ENCODE peak calls at places on chromosome 1, in nine cellular contexts. One of them, this sample, is unnamed.

GRCh38 chr1:150076985-150077384 is 9.4 kb downstream of the VPS45 start:
- DNase-seq in GM20000: no peak
- DNase-seq in cardiac fibroblast: no peak
- DNase-seq in T-helper 1 cell: no peak
- DNase-seq in putamen: no peak
- DNase-seq in SJSA1: no peak
- DNase-seq in fibroblast of the aortic adventitia: no peak
- DNase-seq in stimulated activated CD8-positive, alpha-beta memory T cell treated with anti-CD3 and anti-CD28 coated beads, Interleukin-12 subunit alpha, Interleukin-12 subunit beta, amount 100 ng/mL, for 4 hours: no peak
- DNase-seq in GM12891: no peak
- DNase-seq in this sample: no peak

GRCh38 chr1:28257736-28258135 is 1.6 kb upstream of the SESN2 start:
- DNase-seq in GM20000: no peak
- DNase-seq in cardiac fibroblast: no peak
- DNase-seq in T-helper 1 cell: no peak
- DNase-seq in putamen: no peak
- DNase-seq in SJSA1: no peak
- DNase-seq in fibroblast of the aortic adventitia: no peak
- DNase-seq in stimulated activated CD8-positive, alpha-beta memory T cell treated with anti-CD3 and anti-CD28 coated beads, Interleukin-12 subunit alpha, Interleukin-12 subunit beta, amount 100 ng/mL, for 4 hours: no peak
- DNase-seq in GM12891: no peak
- DNase-seq in this sample: no peak

GRCh38 chr1:47551971-47552528 is 114.2 kb downstream of the FOXD2 start:
- DNase-seq in GM20000: no peak
- DNase-seq in cardiac fibroblast: no peak
- DNase-seq in T-helper 1 cell: no peak
- DNase-seq in putamen: no peak
- DNase-seq in SJSA1: no peak
- DNase-seq in fibroblast of the aortic adventitia: no peak
- DNase-seq in stimulated activated CD8-positive, alpha-beta memory T cell treated with anti-CD3 and anti-CD28 coated beads, Interleukin-12 subunit alpha, Interleukin-12 subunit beta, amount 100 ng/mL, for 4 hours: no peak
- DNase-seq in GM12891: no peak
- DNase-seq in this sample: no peak

GRCh38 chr1:75615664-75616435 is 4.9 kb upstream of the SLC44A5 start:
- DNase-seq in GM20000: peak; percentile 54
- DNase-seq in cardiac fibroblast: peak; percentile 51
- DNase-seq in T-helper 1 cell: no peak
- DNase-seq in putamen: peak; percentile 6
- DNase-seq in SJSA1: peak; percentile 41
- DNase-seq in fibroblast of the aortic adventitia: peak; percentile 19
- DNase-seq in stimulated activated CD8-positive, alpha-beta memory T cell treated with anti-CD3 and anti-CD28 coated beads, Interleukin-12 subunit alpha, Interleukin-12 subunit beta, amount 100 ng/mL, for 4 hours: no peak
- DNase-seq in GM12891: peak; percentile 46
- DNase-seq in this sample: peak; percentile 35

GRCh38 chr1:198764748-198765147 is 125.9 kb downstream of the PTPRC start:
- DNase-seq in GM20000: peak; percentile 7
- DNase-seq in cardiac fibroblast: no peak
- DNase-seq in T-helper 1 cell: no peak
- DNase-seq in putamen: no peak
- DNase-seq in SJSA1: no peak
- DNase-seq in fibroblast of the aortic adventitia: peak; percentile 20
- DNase-seq in stimulated activated CD8-positive, alpha-beta memory T cell treated with anti-CD3 and anti-CD28 coated beads, Interleukin-12 subunit alpha, Interleukin-12 subunit beta, amount 100 ng/mL, for 4 hours: no peak
- DNase-seq in GM12891: no peak
- DNase-seq in this sample: no peak

GRCh38 chr1:94949681-94950661 is 23.1 kb upstream of the CNN3 start:
- DNase-seq in GM20000: no peak
- DNase-seq in cardiac fibroblast: peak; percentile 52
- DNase-seq in T-helper 1 cell: no peak
- DNase-seq in putamen: no peak
- DNase-seq in SJSA1: peak; percentile 57
- DNase-seq in fibroblast of the aortic adventitia: peak; percentile 59
- DNase-seq in stimulated activated CD8-positive, alpha-beta memory T cell treated with anti-CD3 and anti-CD28 coated beads, Interleukin-12 subunit alpha, Interleukin-12 subunit beta, amount 100 ng/mL, for 4 hours: no peak
- DNase-seq in GM12891: no peak
- DNase-seq in this sample: no peak

GRCh38 chr1:59212715-59213114 is 84.2 kb upstream of the FGGY start:
- DNase-seq in GM20000: no peak
- DNase-seq in cardiac fibroblast: no peak
- DNase-seq in T-helper 1 cell: no peak
- DNase-seq in putamen: no peak
- DNase-seq in SJSA1: no peak
- DNase-seq in fibroblast of the aortic adventitia: no peak
- DNase-seq in stimulated activated CD8-positive, alpha-beta memory T cell treated with anti-CD3 and anti-CD28 coated beads, Interleukin-12 subunit alpha, Interleukin-12 subunit beta, amount 100 ng/mL, for 4 hours: no peak
- DNase-seq in GM12891: no peak
- DNase-seq in this sample: no peak

GRCh38 chr1:113074237-113074636 is 1.2 kb downstream of the LRIG2 start:
- DNase-seq in GM20000: no peak
- DNase-seq in cardiac fibroblast: no peak
- DNase-seq in T-helper 1 cell: no peak
- DNase-seq in putamen: no peak
- DNase-seq in SJSA1: no peak
- DNase-seq in fibroblast of the aortic adventitia: peak; percentile 16
- DNase-seq in stimulated activated CD8-positive, alpha-beta memory T cell treated with anti-CD3 and anti-CD28 coated beads, Interleukin-12 subunit alpha, Interleukin-12 subunit beta, amount 100 ng/mL, for 4 hours: no peak
- DNase-seq in GM12891: no peak
- DNase-seq in this sample: peak; percentile 40

GRCh38 chr1:40384413-40384762 is 10.9 kb downstream of the SMAP2 start:
- DNase-seq in GM20000: no peak
- DNase-seq in cardiac fibroblast: peak; percentile 30
- DNase-seq in T-helper 1 cell: no peak
- DNase-seq in putamen: no peak
- DNase-seq in SJSA1: no peak
- DNase-seq in fibroblast of the aortic adventitia: peak; percentile 8
- DNase-seq in stimulated activated CD8-positive, alpha-beta memory T cell treated with anti-CD3 and anti-CD28 coated beads, Interleukin-12 subunit alpha, Interleukin-12 subunit beta, amount 100 ng/mL, for 4 hours: no peak
- DNase-seq in GM12891: no peak
- DNase-seq in this sample: no peak

GRCh38 chr1:225635649-225636048 is 17.3 kb downstream of the ENAH start:
- DNase-seq in GM20000: no peak
- DNase-seq in cardiac fibroblast: peak; percentile 55
- DNase-seq in T-helper 1 cell: no peak
- DNase-seq in putamen: no peak
- DNase-seq in SJSA1: no peak
- DNase-seq in fibroblast of the aortic adventitia: peak; percentile 59
- DNase-seq in stimulated activated CD8-positive, alpha-beta memory T cell treated with anti-CD3 and anti-CD28 coated beads, Interleukin-12 subunit alpha, Interleukin-12 subunit beta, amount 100 ng/mL, for 4 hours: no peak
- DNase-seq in GM12891: no peak
- DNase-seq in this sample: no peak

GRCh38 chr1:61141288-61142044 is 59.1 kb downstream of the NFIA start:
- DNase-seq in GM20000: no peak
- DNase-seq in cardiac fibroblast: peak; percentile 77
- DNase-seq in T-helper 1 cell: no peak
- DNase-seq in putamen: no peak
- DNase-seq in SJSA1: no peak
- DNase-seq in fibroblast of the aortic adventitia: peak; percentile 89
- DNase-seq in stimulated activated CD8-positive, alpha-beta memory T cell treated with anti-CD3 and anti-CD28 coated beads, Interleukin-12 subunit alpha, Interleukin-12 subunit beta, amount 100 ng/mL, for 4 hours: no peak
- DNase-seq in GM12891: no peak
- DNase-seq in this sample: no peak